ENCODE peak calls at places on chromosome X, in ten cellular contexts. W is endodermal cell, D is suprapubic skin, M is heart right ventricle, A is coronary artery, E is tibial artery, P is OCI-LY7, U is foreskin fibroblast, O is brain microvascular endothelial cell, R is HCT116. Q is an unnamed sample.

GRCh38 chrX:1629244-1629643 is 14.4 kb downstream of the ASMT start:
- DNase-seq in W (peak), D (no peak), M (no peak), A (no peak), E (no peak), P (no peak), U (no peak), O (no peak), R (no peak), Q (no peak)

GRCh38 chrX:139862208-139862607 is 70.6 kb downstream of the ATP11C start:
- DNase-seq in W (no peak), D (no peak), M (no peak), A (no peak), E (no peak), P (no peak), U (no peak), O (no peak), R (no peak), Q (no peak)

GRCh38 chrX:140440891-140441290 is 64.0 kb downstream of the SOX3 start:
- DNase-seq in W (peak), D (no peak), M (no peak), A (no peak), E (no peak), P (no peak), U (no peak), O (no peak), R (no peak), Q (no peak)

GRCh38 chrX:154749856-154750255 is 1.0 kb downstream of the GAB3 start:
- DNase-seq in W (no peak), D (no peak), M (no peak), A (no peak), E (no peak), P (no peak), U (no peak), O (no peak), R (no peak), Q (no peak)

GRCh38 chrX:147763131-147763530 is 148.6 kb upstream of the FMR1 start:
- DNase-seq in W (no peak), D (no peak), M (no peak), A (no peak), E (no peak), P (no peak), U (no peak), O (no peak), R (no peak), Q (no peak)

GRCh38 chrX:154352466-154352865 is 22.0 kb downstream of the FLNA start:
- DNase-seq in W (no peak), D (no peak), M (no peak), A (no peak), E (no peak), P (no peak), U (no peak), O (no peak), R (no peak), Q (no peak)

GRCh38 chrX:96791559-96791958 is 92.1 kb upstream of the RPA4 start:
- DNase-seq in W (no peak), D (no peak), M (peak), A (no peak), E (no peak), P (no peak), U (no peak), O (peak), R (no peak), Q (no peak)

GRCh38 chrX:129678176-129678880 is 23.6 kb upstream of the APLN start:
- DNase-seq in W (no peak), D (no peak), M (peak), A (peak), E (no peak), P (no peak), U (no peak), O (no peak), R (no peak), Q (peak)

GRCh38 chrX:143615851-143616250 is 20.1 kb downstream of the SLITRK4 start:
- DNase-seq in W (no peak), D (no peak), M (no peak), A (no peak), E (no peak), P (no peak), U (no peak), O (no peak), R (no peak), Q (no peak)

GRCh38 chrX:111447298-111447697 is 35.3 kb upstream of the DCX start:
- DNase-seq in W (peak), D (no peak), M (no peak), A (no peak), E (no peak), P (peak), U (no peak), O (no peak), R (peak), Q (no peak)

GRCh38 chrX:134692990-134693389 is 34.7 kb upstream of the PLAC1 start:
- DNase-seq in W (no peak), D (no peak), M (no peak), A (no peak), E (no peak), P (no peak), U (peak), O (peak), R (no peak), Q (no peak)

GRCh38 chrX:41084044-41084359 is 1.2 kb upstream of the USP9X start:
- DNase-seq in W (no peak), D (no peak), M (no peak), A (no peak), E (no peak), P (no peak), U (no peak), O (no peak), R (no peak), Q (no peak)

GRCh38 chrX:45697591-45697990 is 496.9 kb upstream of the DIPK2B start:
- DNase-seq in W (no peak), D (no peak), M (peak), A (no peak), E (no peak), P (no peak), U (peak), O (peak), R (no peak), Q (no peak)

GRCh38 chrX:102339312-102340298 is 92.6 kb downstream of the NXF2 start:
- DNase-seq in W (peak), D (peak), M (no peak), A (peak), E (no peak), P (no peak), U (no peak), O (no peak), R (no peak), Q (peak)

GRCh38 chrX:53022381-53022780 is 26.2 kb upstream of the GPR173 start:
- DNase-seq in W (peak), D (no peak), M (no peak), A (no peak), E (no peak), P (no peak), U (no peak), O (no peak), R (no peak), Q (peak)

GRCh38 chrX:53013291-53013690 is 35.3 kb upstream of the GPR173 start:
- DNase-seq in W (no peak), D (no peak), M (no peak), A (no peak), E (no peak), P (no peak), U (no peak), O (no peak), R (no peak), Q (no peak)

DNA sequence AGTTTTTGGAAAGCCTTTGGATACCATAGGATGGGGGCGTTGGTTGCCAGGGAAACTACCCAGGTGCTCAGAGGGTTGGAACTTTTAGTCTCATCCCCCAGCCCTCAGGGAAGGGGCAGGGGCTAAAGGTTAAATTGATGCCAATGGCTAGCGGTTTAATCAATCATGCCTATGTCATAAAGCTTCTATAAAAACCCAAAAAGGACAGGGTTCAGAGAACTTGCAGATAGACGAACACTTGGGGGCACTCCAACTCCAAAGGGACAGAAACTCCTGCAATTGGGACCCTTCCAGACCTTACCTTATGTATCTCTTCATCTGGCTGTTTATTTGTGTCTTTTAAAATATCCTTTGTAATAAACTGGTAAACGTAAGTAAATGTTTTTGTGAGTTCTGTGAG is 30.0 kb upstream of the GPR173 start:
- DNase-seq in W (peak), D (no peak), M (no peak), A (no peak), E (no peak), P (no peak), U (no peak), O (no peak), R (no peak), Q (peak)
- TF ChIP-seq CTCF in W (peak), D (no peak), M (no peak), A (no peak), E (no peak), P (peak), U (no peak), O (peak), R (peak), Q (no peak)

GRCh38 chrX:20527458-20528099 is 260.9 kb upstream of the RPS6KA3 start:
- DNase-seq in W (no peak), D (no peak), M (peak), A (no peak), E (peak), P (peak), U (no peak), O (no peak), R (no peak), Q (no peak)
- TF ChIP-seq CTCF in W (peak), D (peak), M (peak), A (peak), E (peak), P (peak), U (no peak), O (peak), R (peak), Q (peak)

DNA sequence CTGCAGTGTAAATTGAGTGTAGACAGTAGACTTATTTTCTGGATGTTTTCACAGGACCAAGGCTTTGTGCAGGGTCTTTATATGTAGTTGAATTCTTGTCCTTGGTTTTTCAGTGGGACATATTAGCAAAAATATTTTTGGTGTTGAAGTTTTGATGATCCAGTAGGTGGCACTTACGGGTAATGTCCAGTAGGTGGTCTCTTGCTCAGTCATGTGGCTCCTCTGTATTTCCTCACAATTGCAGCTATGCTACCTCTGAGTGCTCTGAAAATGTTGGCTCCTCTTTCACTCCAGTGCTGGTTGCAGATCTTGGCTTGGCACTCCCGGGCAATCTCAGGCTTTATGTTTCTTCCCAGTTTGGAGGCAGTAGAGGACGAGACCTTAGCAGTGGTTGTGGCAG is 419.8 kb upstream of the AMOT start:
- DNase-seq in W (peak), D (no peak), M (no peak), A (no peak), E (no peak), P (no peak), U (no peak), O (no peak), R (peak), Q (no peak)
- TF ChIP-seq CTCF in W (peak), D (no peak), M (no peak), A (no peak), E (no peak), P (peak), U (no peak), O (peak), R (no peak), Q (peak)

GRCh38 chrX:107626916-107627315 is 1.4 kb upstream of the PRPS1 start:
- DNase-seq in W (no peak), D (no peak), M (no peak), A (no peak), E (no peak), P (no peak), U (no peak), O (no peak), R (no peak), Q (no peak)

GRCh38 chrX:107627792-107628661 is at the start of gene PRPS1:
- DNase-seq in W (peak), D (peak), M (peak), A (peak), E (peak), P (peak), U (peak), O (peak), R (peak), Q (peak)

GRCh38 chrX:107630031-107630689 is 1.9 kb downstream of the PRPS1 start:
- DNase-seq in W (no peak), D (no peak), M (no peak), A (no peak), E (no peak), P (no peak), U (no peak), O (no peak), R (no peak), Q (no peak)

GRCh38 chrX:107629533-107629909 is 1.2 kb downstream of the PRPS1 start:
- DNase-seq in W (peak), D (no peak), M (no peak), A (no peak), E (no peak), P (peak), U (no peak), O (peak), R (no peak), Q (no peak)

DNA sequence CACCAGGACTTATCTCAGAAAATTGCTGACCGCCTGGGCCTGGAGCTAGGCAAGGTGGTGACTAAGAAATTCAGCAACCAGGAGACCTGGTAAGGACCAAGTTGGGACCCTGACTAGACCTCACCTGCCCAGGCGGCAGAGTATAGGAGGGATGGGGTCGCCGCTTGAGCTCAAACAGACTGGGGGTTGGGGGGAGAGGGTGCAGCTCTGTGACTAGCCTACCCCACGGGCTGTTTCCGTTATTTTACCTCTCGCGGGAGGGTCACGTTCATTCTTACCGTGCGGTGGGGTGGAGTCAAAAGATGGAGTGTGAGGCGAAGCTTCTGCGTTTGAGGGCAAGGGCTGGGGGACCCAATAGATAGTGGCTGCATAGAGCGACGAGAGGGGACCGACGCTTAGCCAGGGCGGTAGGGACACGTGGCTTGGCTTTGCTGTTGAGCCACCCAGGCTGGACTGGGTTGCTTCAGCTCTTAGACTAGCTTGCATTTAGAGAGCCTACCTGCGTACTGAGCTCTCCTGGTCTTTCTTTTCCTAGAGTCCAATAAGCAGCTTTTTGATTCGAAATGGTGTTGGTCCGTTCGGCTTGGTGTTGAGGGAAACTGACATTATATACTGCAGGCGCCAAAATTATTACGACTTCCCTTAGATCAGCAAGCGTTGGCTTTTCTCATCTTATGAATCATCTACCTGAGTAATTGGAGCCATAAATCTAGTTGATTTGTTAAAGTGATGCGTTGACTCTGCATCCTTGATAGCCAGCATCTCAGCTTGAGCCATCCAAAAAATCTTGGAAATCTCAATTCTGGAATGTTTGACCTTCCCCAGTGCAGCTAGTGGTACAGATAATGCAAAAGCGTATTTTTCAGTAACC is 587 bp downstream of the PRPS1 start:
- DNase-seq in W (peak), D (no peak), M (peak), A (no peak), E (peak), P (peak), U (no peak), O (peak), R (no peak), Q (no peak)
- TF ChIP-seq CTCF in W (no peak), D (no peak), M (no peak), A (no peak), E (no peak), P (no peak), U (no peak), O (no peak), R (no peak), Q (no peak)

GRCh38 chrX:151801980-151802379 is 67.4 kb downstream of the CNGA2 start:
- DNase-seq in W (no peak), D (no peak), M (no peak), A (no peak), E (no peak), P (no peak), U (no peak), O (no peak), R (no peak), Q (no peak)
- TF ChIP-seq CTCF in W (peak), D (no peak), M (no peak), A (no peak), E (no peak), P (no peak), U (peak), O (peak), R (peak), Q (no peak)

DNA sequence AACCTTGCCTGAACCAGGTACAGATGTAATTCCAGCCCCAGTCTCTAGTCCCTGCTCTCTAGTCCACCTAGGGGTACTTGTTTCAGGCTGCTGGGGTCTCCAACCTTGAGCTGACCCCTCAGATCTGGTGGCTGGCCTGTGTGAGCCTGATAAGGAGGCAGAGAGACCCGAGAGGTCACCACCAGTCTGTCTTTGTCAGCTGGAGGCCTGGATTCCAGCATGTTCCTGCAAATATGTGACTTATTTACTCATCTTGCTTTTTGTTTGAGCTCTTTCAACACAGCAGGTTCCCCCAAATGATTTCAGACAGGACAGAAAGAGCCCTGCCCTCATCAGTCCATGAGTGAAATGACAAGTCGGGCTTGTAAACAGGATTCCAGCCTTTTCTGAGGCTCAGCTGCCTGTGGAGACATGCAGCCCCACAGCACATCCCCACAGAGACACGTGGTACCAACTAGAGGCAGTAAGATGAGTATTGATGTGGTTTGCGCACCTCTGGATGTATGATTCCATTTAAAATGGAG is 37.5 kb upstream of the STK26 start:
- DNase-seq in W (peak), D (no peak), M (no peak), A (no peak), E (no peak), P (no peak), U (no peak), O (no peak), R (no peak), Q (no peak)
- TF ChIP-seq CTCF in W (peak), D (no peak), M (no peak), A (no peak), E (no peak), P (no peak), U (no peak), O (no peak), R (no peak), Q (no peak)

Q was measured in type B pancreatic cell.